ENCODE peak calls at places on chromosomes 3 and 15, in eight cellular contexts. One of them, this sample, is unnamed. For H3K9me3, the result is how much of the 10 kb centered on the place peaks cover.

GRCh38 chr3:25854214-25854613 is 64.3 kb downstream of the OXSM start:
- DNase-seq in breast epithelium: no peak
- DNase-seq in HCT116: no peak
- DNase-seq in heart left ventricle: no peak
- DNase-seq in Peyer's patch: no peak
- DNase-seq in A549: no peak
- DNase-seq in gastrocnemius medialis: no peak
- DNase-seq in uterus: no peak
- DNase-seq in this sample: no peak

GRCh38 chr3:131036986-131037385 is 10.3 kb downstream of the NEK11 start:
- DNase-seq in breast epithelium: no peak
- DNase-seq in HCT116: no peak
- DNase-seq in heart left ventricle: no peak
- DNase-seq in Peyer's patch: no peak
- DNase-seq in A549: no peak
- DNase-seq in gastrocnemius medialis: no peak
- DNase-seq in uterus: no peak
- DNase-seq in this sample: no peak

GRCh38 chr15:70132571-70132970 is 34.9 kb upstream of the TLE3 start:
- DNase-seq in breast epithelium: no peak
- DNase-seq in HCT116: no peak
- DNase-seq in heart left ventricle: no peak
- DNase-seq in Peyer's patch: no peak
- DNase-seq in A549: no peak
- DNase-seq in gastrocnemius medialis: no peak
- DNase-seq in uterus: no peak
- DNase-seq in this sample: no peak

GRCh38 chr3:113736548-113737089 is 9.4 kb downstream of the NAA50 start:
- DNase-seq in breast epithelium: no peak
- DNase-seq in HCT116: peak
- DNase-seq in heart left ventricle: no peak
- DNase-seq in Peyer's patch: no peak
- DNase-seq in A549: peak
- DNase-seq in gastrocnemius medialis: no peak
- DNase-seq in uterus: no peak
- DNase-seq in this sample: no peak

GRCh38 chr3:117165611-117166051 is 456.1 kb downstream of the TUSC7 start:
- DNase-seq in breast epithelium: no peak
- DNase-seq in HCT116: no peak
- DNase-seq in heart left ventricle: no peak
- DNase-seq in Peyer's patch: no peak
- DNase-seq in A549: no peak
- DNase-seq in gastrocnemius medialis: no peak
- DNase-seq in uterus: no peak
- DNase-seq in this sample: no peak

GRCh38 chr3:134650431-134651346 is at the start of gene KY:
- DNase-seq in breast epithelium: no peak
- DNase-seq in HCT116: no peak
- DNase-seq in heart left ventricle: peak
- DNase-seq in Peyer's patch: no peak
- DNase-seq in A549: peak
- DNase-seq in gastrocnemius medialis: peak
- DNase-seq in uterus: peak
- DNase-seq in this sample: peak

GRCh38 chr3:33884204-33884561 is 85.8 kb downstream of the PDCD6IP start:
- DNase-seq in breast epithelium: no peak
- DNase-seq in HCT116: no peak
- DNase-seq in heart left ventricle: no peak
- DNase-seq in Peyer's patch: no peak
- DNase-seq in A549: peak
- DNase-seq in gastrocnemius medialis: no peak
- DNase-seq in uterus: peak
- DNase-seq in this sample: no peak

GRCh38 chr3:128623762-128624176 is 26.8 kb downstream of the RPN1 start:
- DNase-seq in breast epithelium: no peak
- DNase-seq in HCT116: no peak
- DNase-seq in heart left ventricle: no peak
- DNase-seq in Peyer's patch: no peak
- DNase-seq in A549: no peak
- DNase-seq in gastrocnemius medialis: no peak
- DNase-seq in uterus: no peak
- DNase-seq in this sample: no peak

GRCh38 chr15:95174880-95175279 is 943.5 kb downstream of the MCTP2 start:
- DNase-seq in breast epithelium: no peak
- DNase-seq in HCT116: no peak
- DNase-seq in heart left ventricle: no peak
- DNase-seq in Peyer's patch: no peak
- DNase-seq in A549: no peak
- DNase-seq in gastrocnemius medialis: no peak
- DNase-seq in uterus: no peak
- DNase-seq in this sample: no peak

GRCh38 chr3:47636921-47637320 is 58.3 kb upstream of the CSPG5 start:
- DNase-seq in breast epithelium: no peak
- DNase-seq in HCT116: no peak
- DNase-seq in heart left ventricle: no peak
- DNase-seq in Peyer's patch: no peak
- DNase-seq in A549: no peak
- DNase-seq in gastrocnemius medialis: no peak
- DNase-seq in uterus: no peak
- DNase-seq in this sample: no peak

GRCh38 chr3:126538316-126538715 is 14.4 kb downstream of the CHST13 start:
- DNase-seq in breast epithelium: peak
- DNase-seq in HCT116: no peak
- DNase-seq in heart left ventricle: no peak
- DNase-seq in Peyer's patch: peak
- DNase-seq in A549: no peak
- DNase-seq in gastrocnemius medialis: peak
- DNase-seq in uterus: no peak
- DNase-seq in this sample: no peak

GRCh38 chr15:43383070-43383469 is 12.2 kb downstream of the TUBGCP4 start:
- DNase-seq in breast epithelium: no peak
- DNase-seq in HCT116: no peak
- DNase-seq in heart left ventricle: no peak
- DNase-seq in Peyer's patch: no peak
- DNase-seq in A549: no peak
- DNase-seq in gastrocnemius medialis: no peak
- DNase-seq in uterus: no peak
- DNase-seq in this sample: no peak

GRCh38 chr15:80173022-80173759 is 20.4 kb downstream of the FAH start:
- DNase-seq in breast epithelium: peak
- DNase-seq in HCT116: peak
- DNase-seq in heart left ventricle: peak
- DNase-seq in Peyer's patch: peak
- DNase-seq in A549: peak
- DNase-seq in gastrocnemius medialis: peak
- DNase-seq in uterus: peak
- DNase-seq in this sample: peak

GRCh38 chr3:179544981-179545645 is 17.6 kb upstream of the ACTL6A start:
- DNase-seq in breast epithelium: no peak
- DNase-seq in HCT116: no peak
- DNase-seq in heart left ventricle: no peak
- DNase-seq in Peyer's patch: no peak
- DNase-seq in A549: no peak
- DNase-seq in gastrocnemius medialis: no peak
- DNase-seq in uterus: no peak
- DNase-seq in this sample: no peak

GRCh38 chr3:37214076-37214475 is 39.7 kb upstream of the LRRFIP2 start:
- DNase-seq in breast epithelium: no peak
- DNase-seq in HCT116: no peak
- DNase-seq in heart left ventricle: no peak
- DNase-seq in Peyer's patch: no peak
- DNase-seq in A549: no peak
- DNase-seq in gastrocnemius medialis: no peak
- DNase-seq in uterus: no peak
- DNase-seq in this sample: no peak

GRCh38 chr3:143000525-143000924 is 845 bp upstream of the U2SURP start:
- DNase-seq in breast epithelium: no peak
- DNase-seq in HCT116: no peak
- DNase-seq in heart left ventricle: no peak
- DNase-seq in Peyer's patch: no peak
- DNase-seq in A549: no peak
- DNase-seq in gastrocnemius medialis: no peak
- DNase-seq in uterus: no peak
- DNase-seq in this sample: no peak

GRCh38 chr15:70284438-70285214 is 186.9 kb upstream of the TLE3 start:
- DNase-seq in breast epithelium: peak
- DNase-seq in HCT116: no peak
- DNase-seq in heart left ventricle: peak
- DNase-seq in Peyer's patch: peak
- DNase-seq in A549: no peak
- DNase-seq in gastrocnemius medialis: no peak
- DNase-seq in uterus: no peak
- DNase-seq in this sample: peak

GRCh38 chr3:11349466-11349865 is 77.3 kb downstream of the ATG7 start:
- DNase-seq in breast epithelium: no peak
- DNase-seq in HCT116: no peak
- DNase-seq in heart left ventricle: no peak
- DNase-seq in Peyer's patch: no peak
- DNase-seq in A549: no peak
- DNase-seq in gastrocnemius medialis: no peak
- DNase-seq in uterus: no peak
- DNase-seq in this sample: no peak

GRCh38 chr3:58176827-58177489 is 33.8 kb downstream of the DNASE1L3 start:
- DNase-seq in breast epithelium: no peak
- DNase-seq in HCT116: no peak
- DNase-seq in heart left ventricle: no peak
- DNase-seq in Peyer's patch: no peak
- DNase-seq in A549: no peak
- DNase-seq in gastrocnemius medialis: no peak
- DNase-seq in uterus: no peak
- DNase-seq in this sample: no peak

GRCh38 chr3:5769825-5770224 is 582.3 kb downstream of the EDEM1 start:
- DNase-seq in breast epithelium: no peak
- DNase-seq in HCT116: no peak
- DNase-seq in heart left ventricle: no peak
- DNase-seq in Peyer's patch: no peak
- DNase-seq in A549: no peak
- DNase-seq in gastrocnemius medialis: no peak
- DNase-seq in uterus: no peak
- DNase-seq in this sample: no peak

GRCh38 chr15:45489690-45490238 is 32.8 kb downstream of the SLC30A4 start:
- DNase-seq in breast epithelium: no peak
- DNase-seq in HCT116: no peak
- DNase-seq in heart left ventricle: no peak
- DNase-seq in Peyer's patch: no peak
- DNase-seq in A549: no peak
- DNase-seq in gastrocnemius medialis: no peak
- DNase-seq in uterus: no peak
- DNase-seq in this sample: no peak

GRCh38 chr3:184381261-184382224 is 1.7 kb downstream of the CHRD start:
- DNase-seq in breast epithelium: no peak
- DNase-seq in HCT116: no peak
- DNase-seq in heart left ventricle: peak
- DNase-seq in Peyer's patch: peak
- DNase-seq in A549: no peak
- DNase-seq in gastrocnemius medialis: no peak
- DNase-seq in uterus: no peak
- DNase-seq in this sample: no peak

GRCh38 chr3:127673191-127674098 is 693 bp downstream of the ABTB1 start:
- DNase-seq in breast epithelium: peak
- DNase-seq in HCT116: no peak
- DNase-seq in heart left ventricle: peak
- DNase-seq in Peyer's patch: peak
- DNase-seq in A549: peak
- DNase-seq in gastrocnemius medialis: no peak
- DNase-seq in uterus: peak
- DNase-seq in this sample: peak

GRCh38 chr15:20295238-20295811 is 246.3 kb downstream of the GOLGA6L6 start:
- DNase-seq in breast epithelium: no peak
- DNase-seq in HCT116: no peak
- DNase-seq in heart left ventricle: no peak
- DNase-seq in Peyer's patch: no peak
- DNase-seq in A549: no peak
- DNase-seq in gastrocnemius medialis: no peak
- DNase-seq in uterus: no peak
- DNase-seq in this sample: no peak

GRCh38 chr15:28113426-28114113 is 14.5 kb upstream of the OCA2 start:
- DNase-seq in breast epithelium: no peak
- DNase-seq in HCT116: no peak
- DNase-seq in heart left ventricle: no peak
- DNase-seq in Peyer's patch: no peak
- DNase-seq in A549: no peak
- DNase-seq in gastrocnemius medialis: no peak
- DNase-seq in uterus: no peak
- DNase-seq in this sample: no peak

GRCh38 chr3:182603501-182603900 is 189.8 kb upstream of the ATP11B start:
- DNase-seq in breast epithelium: no peak
- DNase-seq in HCT116: no peak
- DNase-seq in heart left ventricle: no peak
- DNase-seq in Peyer's patch: no peak
- DNase-seq in A549: no peak
- DNase-seq in gastrocnemius medialis: no peak
- DNase-seq in uterus: no peak
- DNase-seq in this sample: no peak

GRCh38 chr3:86937306-86937791 is 53.6 kb downstream of the VGLL3 start:
- DNase-seq in breast epithelium: no peak
- DNase-seq in HCT116: no peak
- DNase-seq in heart left ventricle: peak
- DNase-seq in Peyer's patch: no peak
- DNase-seq in A549: no peak
- DNase-seq in gastrocnemius medialis: peak
- DNase-seq in uterus: peak
- DNase-seq in this sample: no peak

GRCh38 chr15:90902996-90903732 is at the start of gene MAN2A2:
- DNase-seq in breast epithelium: no peak
- DNase-seq in HCT116: peak
- DNase-seq in heart left ventricle: peak
- DNase-seq in Peyer's patch: peak
- DNase-seq in A549: peak
- DNase-seq in gastrocnemius medialis: peak
- DNase-seq in uterus: peak
- DNase-seq in this sample: peak
- TF ChIP-seq POLR2A in breast epithelium: no peak
- TF ChIP-seq POLR2A in HCT116: no peak
- TF ChIP-seq POLR2A in heart left ventricle: no peak
- TF ChIP-seq POLR2A in Peyer's patch: peak
- TF ChIP-seq POLR2A in A549: no peak
- TF ChIP-seq POLR2A in gastrocnemius medialis: peak
- TF ChIP-seq POLR2A in uterus: no peak
- TF ChIP-seq POLR2A in this sample: no peak

GRCh38 chr15:23855947-23856346 is 168.8 kb upstream of the NDN start:
- DNase-seq in breast epithelium: no peak
- DNase-seq in HCT116: no peak
- DNase-seq in heart left ventricle: no peak
- DNase-seq in Peyer's patch: no peak
- DNase-seq in A549: no peak
- DNase-seq in gastrocnemius medialis: no peak
- DNase-seq in uterus: no peak
- DNase-seq in this sample: no peak
- H3K9me3 ChIP-seq in breast epithelium: under half
- H3K9me3 ChIP-seq in HCT116: under half
- H3K9me3 ChIP-seq in heart left ventricle: under half
- H3K9me3 ChIP-seq in Peyer's patch: under half
- H3K9me3 ChIP-seq in A549: under half
- H3K9me3 ChIP-seq in gastrocnemius medialis: under half
- H3K9me3 ChIP-seq in uterus: under half
- H3K9me3 ChIP-seq in this sample: under half

GRCh38 chr3:8909160-8909559 is 54.1 kb downstream of the RAD18 start:
- DNase-seq in breast epithelium: no peak
- DNase-seq in HCT116: no peak
- DNase-seq in heart left ventricle: no peak
- DNase-seq in Peyer's patch: no peak
- DNase-seq in A549: no peak
- DNase-seq in gastrocnemius medialis: no peak
- DNase-seq in uterus: no peak
- DNase-seq in this sample: no peak
- H3K27ac ChIP-seq in breast epithelium: no peak
- H3K27ac ChIP-seq in HCT116: no peak
- H3K27ac ChIP-seq in heart left ventricle: no peak
- H3K27ac ChIP-seq in Peyer's patch: no peak
- H3K27ac ChIP-seq in A549: no peak
- H3K27ac ChIP-seq in gastrocnemius medialis: no peak
- H3K27ac ChIP-seq in uterus: no peak
- H3K27ac ChIP-seq in this sample: no peak

GRCh38 chr3:115838786-115839185 is 215.5 kb downstream of the GAP43 start:
- DNase-seq in breast epithelium: no peak
- DNase-seq in HCT116: no peak
- DNase-seq in heart left ventricle: no peak
- DNase-seq in Peyer's patch: no peak
- DNase-seq in A549: no peak
- DNase-seq in gastrocnemius medialis: no peak
- DNase-seq in uterus: no peak
- DNase-seq in this sample: no peak
- TF ChIP-seq POLR2A in breast epithelium: no peak
- TF ChIP-seq POLR2A in HCT116: no peak
- TF ChIP-seq POLR2A in heart left ventricle: no peak
- TF ChIP-seq POLR2A in Peyer's patch: no peak
- TF ChIP-seq POLR2A in A549: no peak
- TF ChIP-seq POLR2A in gastrocnemius medialis: no peak
- TF ChIP-seq POLR2A in uterus: no peak
- TF ChIP-seq POLR2A in this sample: no peak